ENCODE peak calls at places on chromosome 17, in six cellular contexts. L is central memory CD4-positive, alpha-beta T cell; D is pancreas; P is NCI-H2081; T is LHCN-M2; X is neural progenitor cell. G is an unnamed sample.

GRCh38 chr17:6413073-6413472 is 21.8 kb downstream of the AIPL1 start:
- DNase-seq in L (no peak), D (no peak), P (no peak), T (peak), X (peak), G (peak)

GRCh38 chr17:10262451-10262850 is 64.0 kb upstream of the GAS7 start:
- DNase-seq in L (no peak), D (no peak), P (no peak), T (no peak), X (no peak), G (no peak)

GRCh38 chr17:75504347-75505151 is 10.8 kb downstream of the CASKIN2 start:
- DNase-seq in L (peak), D (peak), P (no peak), T (no peak), X (peak), G (no peak)

GRCh38 chr17:4728124-4728523 is 3.1 kb upstream of the MED11 start:
- DNase-seq in L (no peak), D (no peak), P (no peak), T (no peak), X (no peak), G (no peak)

GRCh38 chr17:56762988-56763387 is 70.7 kb downstream of the C17orf67 start:
- DNase-seq in L (no peak), D (no peak), P (no peak), T (no peak), X (no peak), G (no peak)

GRCh38 chr17:1649844-1650409 is at the start of gene RILP:
- DNase-seq in L (no peak), D (peak), P (no peak), T (no peak), X (no peak), G (no peak)

GRCh38 chr17:17994271-17994670 is 21.6 kb downstream of the DRC3 start:
- DNase-seq in L (no peak), D (no peak), P (no peak), T (peak), X (peak), G (no peak)

GRCh38 chr17:62791235-62792121 is 16.6 kb downstream of the MARCHF10 start:
- DNase-seq in L (no peak), D (no peak), P (no peak), T (peak), X (no peak), G (no peak)

GRCh38 chr17:20086416-20087074 is 77.4 kb downstream of the SPECC1 start:
- DNase-seq in L (no peak), D (no peak), P (no peak), T (no peak), X (no peak), G (no peak)

GRCh38 chr17:16938496-16939270 is 33.2 kb downstream of the TNFRSF13B start:
- DNase-seq in L (no peak), D (no peak), P (no peak), T (no peak), X (no peak), G (no peak)

GRCh38 chr17:6627019-6627418 is 13.5 kb downstream of the KIAA0753 start:
- DNase-seq in L (no peak), D (no peak), P (no peak), T (no peak), X (no peak), G (no peak)

GRCh38 chr17:16243385-16243784 is 26.4 kb downstream of the PIGL start:
- DNase-seq in L (no peak), D (no peak), P (no peak), T (no peak), X (no peak), G (no peak)

GRCh38 chr17:29155235-29155965 is 24.8 kb downstream of the MYO18A start:
- DNase-seq in L (peak), D (no peak), P (no peak), T (peak), X (no peak), G (no peak)

GRCh38 chr17:29115906-29116651 is 64.1 kb downstream of the MYO18A start:
- DNase-seq in L (no peak), D (no peak), P (peak), T (peak), X (peak), G (peak)

GRCh38 chr17:3750926-3751325 is 27.2 kb downstream of the HASPIN start:
- DNase-seq in L (peak), D (no peak), P (no peak), T (no peak), X (no peak), G (no peak)

GRCh38 chr17:10197362-10197720 is 1.1 kb downstream of the GAS7 start:
- DNase-seq in L (no peak), D (no peak), P (no peak), T (no peak), X (peak), G (no peak)

GRCh38 chr17:233473-233941 is 52.1 kb upstream of the DOC2B start:
- DNase-seq in L (no peak), D (peak), P (no peak), T (no peak), X (no peak), G (no peak)

GRCh38 chr17:10305336-10306096 is 67.3 kb downstream of the MYH13 start:
- DNase-seq in L (no peak), D (no peak), P (no peak), T (no peak), X (no peak), G (no peak)

GRCh38 chr17:59914274-59914854 is 21.4 kb downstream of the RPS6KB1 start:
- DNase-seq in L (peak), D (no peak), P (peak), T (peak), X (peak), G (peak)

GRCh38 chr17:48612854-48613691 is 2.0 kb downstream of the HOXB8 start:
- DNase-seq in L (peak), D (peak), P (peak), T (peak), X (peak), G (no peak)

GRCh38 chr17:50146230-50146926 is 4.1 kb downstream of the PPP1R9B start:
- DNase-seq in L (no peak), D (peak), P (no peak), T (no peak), X (no peak), G (no peak)

GRCh38 chr17:73343168-73343634 is 31.4 kb upstream of the CDC42EP4 start:
- DNase-seq in L (no peak), D (no peak), P (no peak), T (peak), X (peak), G (peak)

GRCh38 chr17:6507535-6507934 is 48.8 kb downstream of the PITPNM3 start:
- DNase-seq in L (no peak), D (no peak), P (no peak), T (peak), X (no peak), G (no peak)

GRCh38 chr17:27600471-27600870 is 30.5 kb upstream of the LGALS9 start:
- DNase-seq in L (no peak), D (peak), P (no peak), T (peak), X (no peak), G (no peak)

GRCh38 chr17:76232342-76232741 is 8.0 kb downstream of the RNF157 start:
- DNase-seq in L (no peak), D (no peak), P (no peak), T (peak), X (no peak), G (no peak)

GRCh38 chr17:79171152-79171551 is 96.5 kb downstream of the ENGASE start:
- DNase-seq in L (no peak), D (no peak), P (no peak), T (no peak), X (no peak), G (no peak)

GRCh38 chr17:60720763-60721531 is 43.3 kb downstream of the BCAS3 start:
- DNase-seq in L (peak), D (no peak), P (peak), T (peak), X (peak), G (peak)

GRCh38 chr17:76238847-76239537 is 1.3 kb downstream of the RNF157 start:
- DNase-seq in L (no peak), D (no peak), P (no peak), T (no peak), X (no peak), G (no peak)